ENCODE peak calls at places on chromosome 3, in ten cellular contexts. One of them, this sample, is unnamed.

GRCh38 chr3:12905316-12906071 is 64.1 kb upstream of the RPL32 start:
- DNase-seq in aorta: no peak
- DNase-seq in adipocyte: no peak
- DNase-seq in heart right ventricle: no peak
- DNase-seq in AG10803: no peak
- DNase-seq in BE2C: no peak
- DNase-seq in left lung: no peak
- DNase-seq in retinal pigment epithelial cell: no peak
- DNase-seq in AG04450: no peak
- DNase-seq in foreskin fibroblast: no peak
- DNase-seq in this sample: no peak

GRCh38 chr3:43317461-43318316 is 31.3 kb downstream of the SNRK start:
- DNase-seq in adipocyte: peak
- DNase-seq in foreskin fibroblast: no peak
- DNase-seq in AG10803: peak
- DNase-seq in AG04450: no peak
- DNase-seq in BE2C: no peak
- DNase-seq in retinal pigment epithelial cell: no peak
- DNase-seq in left lung: no peak
- DNase-seq in heart right ventricle: no peak
- DNase-seq in aorta: no peak
- DNase-seq in this sample: no peak

GRCh38 chr3:54837964-54838363 is 89.9 kb downstream of the LRTM1 start:
- DNase-seq in foreskin fibroblast: no peak
- DNase-seq in aorta: no peak
- DNase-seq in AG04450: no peak
- DNase-seq in heart right ventricle: no peak
- DNase-seq in AG10803: peak
- DNase-seq in retinal pigment epithelial cell: no peak
- DNase-seq in BE2C: no peak
- DNase-seq in left lung: no peak
- DNase-seq in adipocyte: peak
- DNase-seq in this sample: no peak

GRCh38 chr3:150775001-150775599 is 12.1 kb upstream of the SIAH2 start:
- DNase-seq in AG10803: peak
- DNase-seq in left lung: no peak
- DNase-seq in adipocyte: peak
- DNase-seq in foreskin fibroblast: peak
- DNase-seq in heart right ventricle: no peak
- DNase-seq in aorta: no peak
- DNase-seq in BE2C: no peak
- DNase-seq in retinal pigment epithelial cell: no peak
- DNase-seq in AG04450: peak
- DNase-seq in this sample: no peak

GRCh38 chr3:195761503-195762248 is 40.9 kb downstream of the MUC20 start:
- DNase-seq in foreskin fibroblast: no peak
- DNase-seq in adipocyte: no peak
- DNase-seq in left lung: no peak
- DNase-seq in heart right ventricle: no peak
- DNase-seq in BE2C: no peak
- DNase-seq in retinal pigment epithelial cell: no peak
- DNase-seq in aorta: no peak
- DNase-seq in AG04450: no peak
- DNase-seq in AG10803: no peak
- DNase-seq in this sample: no peak

GRCh38 chr3:123480428-123480827 is 31.5 kb upstream of the ADCY5 start:
- DNase-seq in BE2C: no peak
- DNase-seq in foreskin fibroblast: no peak
- DNase-seq in AG04450: no peak
- DNase-seq in aorta: no peak
- DNase-seq in AG10803: no peak
- DNase-seq in left lung: no peak
- DNase-seq in heart right ventricle: no peak
- DNase-seq in adipocyte: no peak
- DNase-seq in retinal pigment epithelial cell: no peak
- DNase-seq in this sample: no peak

GRCh38 chr3:176734146-176734545 is 463.1 kb downstream of the TBL1XR1 start:
- DNase-seq in heart right ventricle: no peak
- DNase-seq in AG04450: no peak
- DNase-seq in adipocyte: no peak
- DNase-seq in left lung: no peak
- DNase-seq in retinal pigment epithelial cell: no peak
- DNase-seq in AG10803: no peak
- DNase-seq in foreskin fibroblast: no peak
- DNase-seq in BE2C: peak
- DNase-seq in aorta: no peak
- DNase-seq in this sample: no peak

GRCh38 chr3:25594007-25594502 is 70.7 kb downstream of the TOP2B start:
- DNase-seq in heart right ventricle: no peak
- DNase-seq in AG04450: peak
- DNase-seq in AG10803: peak
- DNase-seq in BE2C: no peak
- DNase-seq in adipocyte: peak
- DNase-seq in left lung: no peak
- DNase-seq in aorta: no peak
- DNase-seq in retinal pigment epithelial cell: peak
- DNase-seq in foreskin fibroblast: peak
- DNase-seq in this sample: peak

DNA sequence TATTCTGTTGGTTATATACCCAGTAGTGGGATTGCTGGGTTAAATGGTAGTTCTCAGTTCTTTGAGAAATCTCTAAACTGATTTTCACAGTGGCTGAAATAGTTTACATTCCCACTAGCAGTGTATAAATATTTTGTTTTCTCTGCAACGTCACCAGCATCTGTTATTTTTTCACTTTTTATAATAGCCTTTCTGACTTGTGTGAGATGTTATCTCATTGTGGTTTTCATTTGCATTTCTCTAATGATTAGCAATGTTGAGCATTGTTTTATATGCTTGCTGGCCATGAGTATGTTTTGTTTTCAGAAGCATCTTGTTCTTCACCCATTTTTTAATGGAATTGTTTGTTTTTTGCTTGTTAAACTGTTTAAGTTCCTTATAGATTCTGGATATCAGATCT is 612.7 kb upstream of the SGO1 start:
- DNase-seq in BE2C: no peak
- DNase-seq in foreskin fibroblast: no peak
- DNase-seq in AG10803: no peak
- DNase-seq in left lung: no peak
- DNase-seq in AG04450: no peak
- DNase-seq in adipocyte: no peak
- DNase-seq in retinal pigment epithelial cell: no peak
- DNase-seq in heart right ventricle: no peak
- DNase-seq in aorta: no peak
- DNase-seq in this sample: no peak
- H3K4me3 ChIP-seq in BE2C: no peak
- H3K4me3 ChIP-seq in foreskin fibroblast: no peak
- H3K4me3 ChIP-seq in AG10803: no peak
- H3K4me3 ChIP-seq in left lung: no peak
- H3K4me3 ChIP-seq in AG04450: no peak
- H3K4me3 ChIP-seq in adipocyte: no peak
- H3K4me3 ChIP-seq in retinal pigment epithelial cell: no peak
- H3K4me3 ChIP-seq in heart right ventricle: no peak
- H3K4me3 ChIP-seq in aorta: no peak
- H3K4me3 ChIP-seq in this sample: no peak

GRCh38 chr3:187735837-187736236 is 9.4 kb downstream of the BCL6 start:
- DNase-seq in adipocyte: peak
- DNase-seq in left lung: no peak
- DNase-seq in heart right ventricle: no peak
- DNase-seq in AG04450: no peak
- DNase-seq in aorta: no peak
- DNase-seq in AG10803: no peak
- DNase-seq in BE2C: no peak
- DNase-seq in retinal pigment epithelial cell: no peak
- DNase-seq in foreskin fibroblast: no peak
- DNase-seq in this sample: peak

GRCh38 chr3:187737401-187738088 is 7.7 kb downstream of the BCL6 start:
- DNase-seq in BE2C: peak
- DNase-seq in aorta: peak
- DNase-seq in AG04450: no peak
- DNase-seq in AG10803: peak
- DNase-seq in heart right ventricle: peak
- DNase-seq in left lung: peak
- DNase-seq in foreskin fibroblast: peak
- DNase-seq in adipocyte: peak
- DNase-seq in retinal pigment epithelial cell: no peak
- DNase-seq in this sample: peak

GRCh38 chr3:187735383-187735782 is 9.9 kb downstream of the BCL6 start:
- DNase-seq in left lung: no peak
- DNase-seq in BE2C: no peak
- DNase-seq in AG10803: no peak
- DNase-seq in adipocyte: no peak
- DNase-seq in aorta: no peak
- DNase-seq in foreskin fibroblast: no peak
- DNase-seq in AG04450: no peak
- DNase-seq in heart right ventricle: no peak
- DNase-seq in retinal pigment epithelial cell: no peak
- DNase-seq in this sample: no peak

GRCh38 chr3:187738089-187738399 is 7.2 kb downstream of the BCL6 start:
- DNase-seq in BE2C: no peak
- DNase-seq in AG10803: no peak
- DNase-seq in left lung: no peak
- DNase-seq in foreskin fibroblast: no peak
- DNase-seq in AG04450: no peak
- DNase-seq in retinal pigment epithelial cell: no peak
- DNase-seq in heart right ventricle: no peak
- DNase-seq in aorta: no peak
- DNase-seq in adipocyte: no peak
- DNase-seq in this sample: no peak

GRCh38 chr3:187736418-187736871 is 8.8 kb downstream of the BCL6 start:
- DNase-seq in aorta: no peak
- DNase-seq in BE2C: no peak
- DNase-seq in left lung: no peak
- DNase-seq in heart right ventricle: no peak
- DNase-seq in adipocyte: peak
- DNase-seq in AG10803: peak
- DNase-seq in foreskin fibroblast: peak
- DNase-seq in retinal pigment epithelial cell: no peak
- DNase-seq in AG04450: no peak
- DNase-seq in this sample: no peak
- H3K4me3 ChIP-seq in aorta: no peak
- H3K4me3 ChIP-seq in BE2C: no peak
- H3K4me3 ChIP-seq in left lung: peak
- H3K4me3 ChIP-seq in heart right ventricle: peak
- H3K4me3 ChIP-seq in adipocyte: peak
- H3K4me3 ChIP-seq in AG10803: peak
- H3K4me3 ChIP-seq in foreskin fibroblast: peak
- H3K4me3 ChIP-seq in retinal pigment epithelial cell: no peak
- H3K4me3 ChIP-seq in AG04450: no peak
- H3K4me3 ChIP-seq in this sample: no peak

DNA sequence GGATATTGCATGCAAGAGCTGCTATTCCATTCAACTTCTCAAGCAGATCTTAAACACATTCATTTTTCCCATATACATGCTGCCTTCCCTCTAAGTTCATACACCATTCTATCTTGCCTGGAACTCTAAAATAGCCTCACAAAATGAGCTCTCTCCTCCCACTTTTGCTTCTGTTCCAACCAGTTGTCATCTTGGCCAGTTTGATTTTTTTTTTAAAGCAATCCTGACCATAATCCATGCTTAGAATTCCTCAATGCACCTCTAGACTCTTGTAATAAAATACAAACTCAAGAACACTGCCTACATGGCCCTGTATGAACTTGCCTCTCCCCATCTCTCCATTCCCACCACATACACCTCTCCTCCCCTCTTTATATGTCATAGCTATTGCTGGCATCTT is 68.6 kb upstream of the NPHP3 start:
- DNase-seq in retinal pigment epithelial cell: no peak
- DNase-seq in left lung: no peak
- DNase-seq in heart right ventricle: no peak
- DNase-seq in BE2C: no peak
- DNase-seq in AG04450: no peak
- DNase-seq in AG10803: no peak
- DNase-seq in foreskin fibroblast: no peak
- DNase-seq in adipocyte: no peak
- DNase-seq in aorta: no peak
- DNase-seq in this sample: no peak
- H3K4me3 ChIP-seq in retinal pigment epithelial cell: no peak
- H3K4me3 ChIP-seq in left lung: no peak
- H3K4me3 ChIP-seq in heart right ventricle: no peak
- H3K4me3 ChIP-seq in BE2C: no peak
- H3K4me3 ChIP-seq in AG04450: no peak
- H3K4me3 ChIP-seq in AG10803: no peak
- H3K4me3 ChIP-seq in foreskin fibroblast: no peak
- H3K4me3 ChIP-seq in adipocyte: no peak
- H3K4me3 ChIP-seq in aorta: no peak
- H3K4me3 ChIP-seq in this sample: no peak

GRCh38 chr3:49903451-49904424 is at the start of gene MST1R:
- DNase-seq in aorta: peak
- DNase-seq in foreskin fibroblast: no peak
- DNase-seq in BE2C: no peak
- DNase-seq in retinal pigment epithelial cell: no peak
- DNase-seq in AG04450: no peak
- DNase-seq in heart right ventricle: peak
- DNase-seq in AG10803: no peak
- DNase-seq in left lung: peak
- DNase-seq in adipocyte: no peak
- DNase-seq in this sample: peak

GRCh38 chr3:49902511-49903345 is 945 bp downstream of the MST1R start:
- DNase-seq in retinal pigment epithelial cell: no peak
- DNase-seq in AG10803: no peak
- DNase-seq in aorta: no peak
- DNase-seq in foreskin fibroblast: no peak
- DNase-seq in BE2C: no peak
- DNase-seq in left lung: no peak
- DNase-seq in AG04450: no peak
- DNase-seq in adipocyte: no peak
- DNase-seq in heart right ventricle: no peak
- DNase-seq in this sample: no peak

GRCh38 chr3:49901351-49902339 is 2.0 kb downstream of the MST1R start:
- DNase-seq in heart right ventricle: no peak
- DNase-seq in adipocyte: peak
- DNase-seq in left lung: no peak
- DNase-seq in AG10803: peak
- DNase-seq in AG04450: no peak
- DNase-seq in aorta: no peak
- DNase-seq in retinal pigment epithelial cell: no peak
- DNase-seq in foreskin fibroblast: no peak
- DNase-seq in BE2C: no peak
- DNase-seq in this sample: no peak

GRCh38 chr3:49899815-49900214 is 3.9 kb downstream of the MST1R start:
- DNase-seq in retinal pigment epithelial cell: no peak
- DNase-seq in adipocyte: no peak
- DNase-seq in foreskin fibroblast: no peak
- DNase-seq in heart right ventricle: no peak
- DNase-seq in BE2C: peak
- DNase-seq in AG10803: no peak
- DNase-seq in AG04450: no peak
- DNase-seq in left lung: no peak
- DNase-seq in aorta: no peak
- DNase-seq in this sample: peak

DNA sequence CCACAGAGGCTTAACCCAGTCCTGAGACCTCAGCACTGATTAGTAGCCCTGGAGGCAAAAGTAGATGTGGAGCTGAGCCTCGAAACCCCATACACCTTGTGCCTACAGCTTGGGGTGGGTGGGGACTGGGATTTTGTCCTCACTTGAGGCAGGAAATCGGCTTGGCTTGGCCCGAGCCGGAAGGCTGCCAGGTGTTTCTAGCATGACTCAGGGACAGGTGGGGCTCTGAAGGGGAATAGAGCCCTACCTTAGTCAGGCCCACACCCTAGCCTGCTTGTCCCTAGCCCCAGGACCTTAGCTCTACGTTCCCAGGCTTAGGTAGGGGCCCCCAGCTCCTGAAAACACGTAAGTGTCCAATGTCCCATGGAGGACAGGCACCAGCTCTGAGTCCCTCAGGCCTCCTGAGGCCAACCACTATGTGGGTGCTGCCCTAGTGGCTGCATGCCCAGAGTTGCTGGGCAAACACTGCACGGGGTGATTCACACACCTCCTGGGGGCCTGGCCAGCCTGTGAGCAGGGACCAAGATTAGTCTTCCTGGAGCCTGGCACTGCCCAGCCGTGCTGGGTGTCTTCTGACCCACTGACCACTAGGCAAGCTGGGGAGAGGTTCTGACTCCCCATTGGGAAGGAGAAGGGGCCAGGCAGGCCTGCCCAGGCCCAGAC is 3.1 kb downstream of the MST1R start:
- DNase-seq in AG10803: peak
- DNase-seq in foreskin fibroblast: peak
- DNase-seq in BE2C: no peak
- DNase-seq in AG04450: no peak
- DNase-seq in left lung: peak
- DNase-seq in aorta: peak
- DNase-seq in retinal pigment epithelial cell: peak
- DNase-seq in heart right ventricle: peak
- DNase-seq in adipocyte: peak
- DNase-seq in this sample: no peak
- H3K4me3 ChIP-seq in AG10803: no peak
- H3K4me3 ChIP-seq in foreskin fibroblast: no peak
- H3K4me3 ChIP-seq in BE2C: no peak
- H3K4me3 ChIP-seq in AG04450: no peak
- H3K4me3 ChIP-seq in left lung: peak
- H3K4me3 ChIP-seq in aorta: no peak
- H3K4me3 ChIP-seq in retinal pigment epithelial cell: no peak
- H3K4me3 ChIP-seq in heart right ventricle: no peak
- H3K4me3 ChIP-seq in adipocyte: no peak
- H3K4me3 ChIP-seq in this sample: no peak

This sample was measured in cardiac muscle cell.